ENCODE peak calls at places on chromosomes 5 and 9, in eight cellular contexts. One of them, this sample, is unnamed.

GRCh38 chr5:15074651-15075050 is 203.1 kb upstream of the ANKH start:
- DNase-seq in substantia nigra: no peak
- DNase-seq in keratinocyte: no peak
- DNase-seq in activated CD4-positive, CD25-positive, alpha-beta regulatory T cell treated with anti-CD3 and anti-CD28 coated beads, Interleukin-2, amount 50 U/mL, for 16 hours: no peak
- DNase-seq in endothelial cell: no peak
- DNase-seq in HT1080: no peak
- DNase-seq in lung microvascular endothelial cell: no peak
- DNase-seq in sciatic nerve: no peak
- DNase-seq in this sample: no peak

GRCh38 chr9:78132688-78133033 is 101.0 kb upstream of the GNAQ start:
- DNase-seq in substantia nigra: no peak
- DNase-seq in keratinocyte: no peak
- DNase-seq in activated CD4-positive, CD25-positive, alpha-beta regulatory T cell treated with anti-CD3 and anti-CD28 coated beads, Interleukin-2, amount 50 U/mL, for 16 hours: no peak
- DNase-seq in endothelial cell: no peak
- DNase-seq in HT1080: no peak
- DNase-seq in lung microvascular endothelial cell: peak; percentile 35
- DNase-seq in sciatic nerve: no peak
- DNase-seq in this sample: no peak

GRCh38 chr5:78666041-78666444 is 17.5 kb upstream of the LHFPL2 start:
- DNase-seq in substantia nigra: no peak
- DNase-seq in keratinocyte: no peak
- DNase-seq in activated CD4-positive, CD25-positive, alpha-beta regulatory T cell treated with anti-CD3 and anti-CD28 coated beads, Interleukin-2, amount 50 U/mL, for 16 hours: no peak
- DNase-seq in endothelial cell: no peak
- DNase-seq in HT1080: no peak
- DNase-seq in lung microvascular endothelial cell: no peak
- DNase-seq in sciatic nerve: no peak
- DNase-seq in this sample: no peak

GRCh38 chr5:171926311-171926710 is 80.1 kb downstream of the FBXW11 start:
- DNase-seq in substantia nigra: no peak
- DNase-seq in keratinocyte: no peak
- DNase-seq in activated CD4-positive, CD25-positive, alpha-beta regulatory T cell treated with anti-CD3 and anti-CD28 coated beads, Interleukin-2, amount 50 U/mL, for 16 hours: no peak
- DNase-seq in endothelial cell: no peak
- DNase-seq in HT1080: no peak
- DNase-seq in lung microvascular endothelial cell: no peak
- DNase-seq in sciatic nerve: no peak
- DNase-seq in this sample: no peak

GRCh38 chr9:132878695-132879064 is at the start of gene SPACA9:
- DNase-seq in substantia nigra: peak; percentile 67
- DNase-seq in keratinocyte: no peak
- DNase-seq in activated CD4-positive, CD25-positive, alpha-beta regulatory T cell treated with anti-CD3 and anti-CD28 coated beads, Interleukin-2, amount 50 U/mL, for 16 hours: no peak
- DNase-seq in endothelial cell: peak; percentile 61
- DNase-seq in HT1080: no peak
- DNase-seq in lung microvascular endothelial cell: peak; percentile 52
- DNase-seq in sciatic nerve: peak; percentile 85
- DNase-seq in this sample: peak; percentile 65

GRCh38 chr9:8857330-8858249 is 1058.0 kb upstream of the DMAC1 start:
- DNase-seq in substantia nigra: peak; percentile 63
- DNase-seq in keratinocyte: no peak
- DNase-seq in activated CD4-positive, CD25-positive, alpha-beta regulatory T cell treated with anti-CD3 and anti-CD28 coated beads, Interleukin-2, amount 50 U/mL, for 16 hours: no peak
- DNase-seq in endothelial cell: peak; percentile 52
- DNase-seq in HT1080: peak; percentile 77
- DNase-seq in lung microvascular endothelial cell: peak; percentile 1
- DNase-seq in sciatic nerve: peak; percentile 78
- DNase-seq in this sample: peak; percentile 84

GRCh38 chr5:96703384-96703910 is 41.3 kb downstream of the CAST start:
- DNase-seq in substantia nigra: no peak
- DNase-seq in keratinocyte: no peak
- DNase-seq in activated CD4-positive, CD25-positive, alpha-beta regulatory T cell treated with anti-CD3 and anti-CD28 coated beads, Interleukin-2, amount 50 U/mL, for 16 hours: peak; percentile 50
- DNase-seq in endothelial cell: no peak
- DNase-seq in HT1080: no peak
- DNase-seq in lung microvascular endothelial cell: peak; percentile 53
- DNase-seq in sciatic nerve: no peak
- DNase-seq in this sample: no peak

GRCh38 chr9:137313326-137313920 is 11.4 kb upstream of the NRARP start:
- DNase-seq in substantia nigra: no peak
- DNase-seq in keratinocyte: no peak
- DNase-seq in activated CD4-positive, CD25-positive, alpha-beta regulatory T cell treated with anti-CD3 and anti-CD28 coated beads, Interleukin-2, amount 50 U/mL, for 16 hours: no peak
- DNase-seq in endothelial cell: peak; percentile 4
- DNase-seq in HT1080: no peak
- DNase-seq in lung microvascular endothelial cell: peak; percentile 0
- DNase-seq in sciatic nerve: no peak
- DNase-seq in this sample: no peak

GRCh38 chr9:81430727-81431126 is 258.6 kb downstream of the TLE1 start:
- DNase-seq in substantia nigra: no peak
- DNase-seq in keratinocyte: no peak
- DNase-seq in activated CD4-positive, CD25-positive, alpha-beta regulatory T cell treated with anti-CD3 and anti-CD28 coated beads, Interleukin-2, amount 50 U/mL, for 16 hours: no peak
- DNase-seq in endothelial cell: no peak
- DNase-seq in HT1080: no peak
- DNase-seq in lung microvascular endothelial cell: peak; percentile 22
- DNase-seq in sciatic nerve: no peak
- DNase-seq in this sample: no peak

GRCh38 chr5:141805874-141806273 is 72.3 kb downstream of the PCDH1 start:
- DNase-seq in substantia nigra: no peak
- DNase-seq in keratinocyte: no peak
- DNase-seq in activated CD4-positive, CD25-positive, alpha-beta regulatory T cell treated with anti-CD3 and anti-CD28 coated beads, Interleukin-2, amount 50 U/mL, for 16 hours: no peak
- DNase-seq in endothelial cell: peak; percentile 43
- DNase-seq in HT1080: no peak
- DNase-seq in lung microvascular endothelial cell: peak; percentile 88
- DNase-seq in sciatic nerve: no peak
- DNase-seq in this sample: no peak

GRCh38 chr9:115941561-115942315 is 211.9 kb upstream of the PAPPA start:
- DNase-seq in substantia nigra: no peak
- DNase-seq in keratinocyte: no peak
- DNase-seq in activated CD4-positive, CD25-positive, alpha-beta regulatory T cell treated with anti-CD3 and anti-CD28 coated beads, Interleukin-2, amount 50 U/mL, for 16 hours: no peak
- DNase-seq in endothelial cell: no peak
- DNase-seq in HT1080: no peak
- DNase-seq in lung microvascular endothelial cell: no peak
- DNase-seq in sciatic nerve: no peak
- DNase-seq in this sample: no peak

GRCh38 chr5:38500861-38501260 is 55.6 kb downstream of the LIFR start:
- DNase-seq in substantia nigra: no peak
- DNase-seq in keratinocyte: no peak
- DNase-seq in activated CD4-positive, CD25-positive, alpha-beta regulatory T cell treated with anti-CD3 and anti-CD28 coated beads, Interleukin-2, amount 50 U/mL, for 16 hours: no peak
- DNase-seq in endothelial cell: no peak
- DNase-seq in HT1080: peak; percentile 49
- DNase-seq in lung microvascular endothelial cell: no peak
- DNase-seq in sciatic nerve: no peak
- DNase-seq in this sample: no peak

GRCh38 chr5:71482132-71482531 is 26.7 kb downstream of the BDP1 start:
- DNase-seq in substantia nigra: no peak
- DNase-seq in keratinocyte: no peak
- DNase-seq in activated CD4-positive, CD25-positive, alpha-beta regulatory T cell treated with anti-CD3 and anti-CD28 coated beads, Interleukin-2, amount 50 U/mL, for 16 hours: no peak
- DNase-seq in endothelial cell: no peak
- DNase-seq in HT1080: peak; percentile 32
- DNase-seq in lung microvascular endothelial cell: peak; percentile 78
- DNase-seq in sciatic nerve: no peak
- DNase-seq in this sample: no peak

GRCh38 chr5:67206381-67207328 is 10.1 kb upstream of the CD180 start:
- DNase-seq in substantia nigra: no peak
- DNase-seq in keratinocyte: peak; percentile 92
- DNase-seq in activated CD4-positive, CD25-positive, alpha-beta regulatory T cell treated with anti-CD3 and anti-CD28 coated beads, Interleukin-2, amount 50 U/mL, for 16 hours: peak; percentile 72
- DNase-seq in endothelial cell: no peak
- DNase-seq in HT1080: peak; percentile 99
- DNase-seq in lung microvascular endothelial cell: peak; percentile 78
- DNase-seq in sciatic nerve: no peak
- DNase-seq in this sample: no peak

GRCh38 chr5:127602896-127603470 is 45.9 kb upstream of the CTXN3 start:
- DNase-seq in substantia nigra: no peak
- DNase-seq in keratinocyte: no peak
- DNase-seq in activated CD4-positive, CD25-positive, alpha-beta regulatory T cell treated with anti-CD3 and anti-CD28 coated beads, Interleukin-2, amount 50 U/mL, for 16 hours: no peak
- DNase-seq in endothelial cell: no peak
- DNase-seq in HT1080: no peak
- DNase-seq in lung microvascular endothelial cell: no peak
- DNase-seq in sciatic nerve: no peak
- DNase-seq in this sample: no peak

GRCh38 chr5:58317808-58318207 is 142.1 kb downstream of the PLK2 start:
- DNase-seq in substantia nigra: no peak
- DNase-seq in keratinocyte: no peak
- DNase-seq in activated CD4-positive, CD25-positive, alpha-beta regulatory T cell treated with anti-CD3 and anti-CD28 coated beads, Interleukin-2, amount 50 U/mL, for 16 hours: no peak
- DNase-seq in endothelial cell: no peak
- DNase-seq in HT1080: no peak
- DNase-seq in lung microvascular endothelial cell: no peak
- DNase-seq in sciatic nerve: no peak
- DNase-seq in this sample: no peak

GRCh38 chr5:143045062-143045461 is 274.9 kb downstream of the ARHGAP26 start:
- DNase-seq in substantia nigra: no peak
- DNase-seq in keratinocyte: no peak
- DNase-seq in activated CD4-positive, CD25-positive, alpha-beta regulatory T cell treated with anti-CD3 and anti-CD28 coated beads, Interleukin-2, amount 50 U/mL, for 16 hours: no peak
- DNase-seq in endothelial cell: no peak
- DNase-seq in HT1080: no peak
- DNase-seq in lung microvascular endothelial cell: no peak
- DNase-seq in sciatic nerve: no peak
- DNase-seq in this sample: no peak

GRCh38 chr5:96752341-96753016 is 55.3 kb downstream of the ERAP1 start:
- DNase-seq in substantia nigra: peak; percentile 13
- DNase-seq in keratinocyte: peak; percentile 21
- DNase-seq in activated CD4-positive, CD25-positive, alpha-beta regulatory T cell treated with anti-CD3 and anti-CD28 coated beads, Interleukin-2, amount 50 U/mL, for 16 hours: no peak
- DNase-seq in endothelial cell: peak; percentile 62
- DNase-seq in HT1080: peak; percentile 38
- DNase-seq in lung microvascular endothelial cell: peak; percentile 69
- DNase-seq in sciatic nerve: no peak
- DNase-seq in this sample: no peak

GRCh38 chr9:93040409-93040808 is 18.1 kb upstream of the SUSD3 start:
- DNase-seq in substantia nigra: no peak
- DNase-seq in keratinocyte: no peak
- DNase-seq in activated CD4-positive, CD25-positive, alpha-beta regulatory T cell treated with anti-CD3 and anti-CD28 coated beads, Interleukin-2, amount 50 U/mL, for 16 hours: no peak
- DNase-seq in endothelial cell: no peak
- DNase-seq in HT1080: no peak
- DNase-seq in lung microvascular endothelial cell: no peak
- DNase-seq in sciatic nerve: no peak
- DNase-seq in this sample: no peak

GRCh38 chr9:112921549-112921948 is 30.9 kb upstream of the SLC46A2 start:
- DNase-seq in substantia nigra: peak; percentile 1
- DNase-seq in keratinocyte: no peak
- DNase-seq in activated CD4-positive, CD25-positive, alpha-beta regulatory T cell treated with anti-CD3 and anti-CD28 coated beads, Interleukin-2, amount 50 U/mL, for 16 hours: no peak
- DNase-seq in endothelial cell: peak; percentile 23
- DNase-seq in HT1080: peak; percentile 16
- DNase-seq in lung microvascular endothelial cell: peak; percentile 63
- DNase-seq in sciatic nerve: no peak
- DNase-seq in this sample: peak; percentile 57

GRCh38 chr5:91225848-91226686 is 157.1 kb downstream of the ARRDC3 start:
- DNase-seq in substantia nigra: no peak
- DNase-seq in keratinocyte: no peak
- DNase-seq in activated CD4-positive, CD25-positive, alpha-beta regulatory T cell treated with anti-CD3 and anti-CD28 coated beads, Interleukin-2, amount 50 U/mL, for 16 hours: peak; percentile 23
- DNase-seq in endothelial cell: peak; percentile 18
- DNase-seq in HT1080: peak; percentile 47
- DNase-seq in lung microvascular endothelial cell: peak; percentile 20
- DNase-seq in sciatic nerve: no peak
- DNase-seq in this sample: no peak

GRCh38 chr5:116650544-116650943 is 75.9 kb upstream of the SEMA6A start:
- DNase-seq in substantia nigra: peak; percentile 72
- DNase-seq in keratinocyte: no peak
- DNase-seq in activated CD4-positive, CD25-positive, alpha-beta regulatory T cell treated with anti-CD3 and anti-CD28 coated beads, Interleukin-2, amount 50 U/mL, for 16 hours: no peak
- DNase-seq in endothelial cell: no peak
- DNase-seq in HT1080: no peak
- DNase-seq in lung microvascular endothelial cell: no peak
- DNase-seq in sciatic nerve: no peak
- DNase-seq in this sample: peak; percentile 84

GRCh38 chr5:59724482-59725392 is 168.8 kb downstream of the PDE4D start:
- DNase-seq in substantia nigra: no peak
- DNase-seq in keratinocyte: no peak
- DNase-seq in activated CD4-positive, CD25-positive, alpha-beta regulatory T cell treated with anti-CD3 and anti-CD28 coated beads, Interleukin-2, amount 50 U/mL, for 16 hours: no peak
- DNase-seq in endothelial cell: peak; percentile 60
- DNase-seq in HT1080: peak; percentile 28
- DNase-seq in lung microvascular endothelial cell: peak; percentile 72
- DNase-seq in sciatic nerve: no peak
- DNase-seq in this sample: no peak

GRCh38 chr5:144778546-144778945 is 607.9 kb downstream of the KCTD16 start:
- DNase-seq in substantia nigra: no peak
- DNase-seq in keratinocyte: no peak
- DNase-seq in activated CD4-positive, CD25-positive, alpha-beta regulatory T cell treated with anti-CD3 and anti-CD28 coated beads, Interleukin-2, amount 50 U/mL, for 16 hours: no peak
- DNase-seq in endothelial cell: no peak
- DNase-seq in HT1080: no peak
- DNase-seq in lung microvascular endothelial cell: no peak
- DNase-seq in sciatic nerve: no peak
- DNase-seq in this sample: no peak